ENCODE peak calls at places on chromosomes 11 and 22, in five cellular contexts. D is astrocyte of the spinal cord; F is mucosa of gallbladder; G is naive thymus-derived CD8-positive, alpha-beta T cell; W is AG10803. B is an unnamed sample.

GRCh38 chr11:70423523-70424505 is 25.5 kb downstream of the CTTN start:
- DNase-seq in G (peak; percentile 33), F (no peak), D (peak; percentile 90), W (peak; percentile 79), B (peak; percentile 89)

GRCh38 chr11:13534358-13534757 is 38.6 kb upstream of the PTH start:
- DNase-seq in G (no peak), W (no peak), F (no peak), D (no peak), B (no peak)

GRCh38 chr11:117830674-117831351 is 6.3 kb upstream of the FXYD2 start:
- DNase-seq in G (no peak), W (no peak), D (no peak), F (no peak), B (no peak)

GRCh38 chr11:124086447-124086846 is 28.8 kb upstream of the VWA5A start:
- DNase-seq in F (no peak), D (peak; percentile 47), G (no peak), W (no peak), B (no peak)

GRCh38 chr22:24117942-24118341 is 63.3 kb upstream of the SUSD2 start:
- DNase-seq in D (no peak), F (no peak), G (no peak), W (no peak), B (no peak)

GRCh38 chr22:20060700-20061480 is 19.2 kb upstream of the DGCR8 start:
- DNase-seq in D (no peak), G (no peak), W (no peak), F (no peak), B (no peak)

GRCh38 chr11:100712618-100713017 is 25.5 kb downstream of the ARHGAP42 start:
- DNase-seq in D (no peak), G (no peak), F (peak; percentile 44), W (no peak), B (no peak)

GRCh38 chr22:40628354-40629042 is 8.0 kb downstream of the MRTFA start:
- DNase-seq in D (peak; percentile 82), F (no peak), W (peak; percentile 70), G (no peak), B (no peak)

B was measured in immature natural killer cell.